ENCODE peak calls at places on chromosomes 4 and X, in six cellular contexts. Y, G, U, W, A and D are unnamed samples.
A peak's percentile ranks its signal among the peaks of the same experiment; 100 is the strongest.

GRCh38 chr4:168221298-168221697 is 97.3 kb downstream of the DDX60 start:
- DNase-seq in Y (no peak), G (no peak), U (peak; percentile 85), W (no peak), A (peak; percentile 68), D (no peak)

GRCh38 chr4:163251204-163251603 is 81.2 kb downstream of the NPY1R start:
- DNase-seq in Y (peak; percentile 56), G (peak; percentile 43), U (no peak), W (no peak), A (no peak), D (peak; percentile 55)

GRCh38 chrX:12709047-12709446 is 82.2 kb upstream of the PRPS2 start:
- DNase-seq in Y (peak; percentile 86), G (peak; percentile 41), U (no peak), W (no peak), A (no peak), D (no peak)

GRCh38 chrX:76029385-76029784 is 143.5 kb upstream of the PBDC1 start:
- DNase-seq in Y (no peak), G (no peak), U (no peak), W (no peak), A (no peak), D (no peak)

GRCh38 chrX:118536687-118537461 is 41.3 kb downstream of the DOCK11 start:
- DNase-seq in Y (peak; percentile 51), G (peak; percentile 20), U (peak; percentile 33), W (no peak), A (peak; percentile 42), D (peak; percentile 81)

GRCh38 chr4:95798003-95798402 is 41.9 kb upstream of the PDHA2 start:
- DNase-seq in Y (no peak), G (no peak), U (no peak), W (no peak), A (no peak), D (no peak)

GRCh38 chr4:147453561-147454141 is 27.2 kb upstream of the EDNRA start:
- DNase-seq in Y (no peak), G (no peak), U (peak; percentile 44), W (no peak), A (peak; percentile 44), D (no peak)

GRCh38 chrX:139702658-139703057 is 5.3 kb downstream of the MCF2 start:
- DNase-seq in Y (no peak), G (no peak), U (no peak), W (no peak), A (no peak), D (no peak)

GRCh38 chrX:21623778-21624501 is 34.2 kb downstream of the KLHL34 start:
- DNase-seq in Y (no peak), G (no peak), U (no peak), W (no peak), A (no peak), D (no peak)

GRCh38 chrX:54825716-54826428 is 18.3 kb downstream of the MAGED2 start:
- DNase-seq in Y (peak; percentile 69), G (no peak), U (peak; percentile 7), W (no peak), A (no peak), D (peak; percentile 64)

GRCh38 chr4:165656399-165656798 is 216.6 kb upstream of the TLL1 start:
- DNase-seq in Y (no peak), G (peak; percentile 52), U (no peak), W (peak; percentile 12), A (no peak), D (no peak)

GRCh38 chr4:152385551-152385950 is 150.3 kb downstream of the FBXW7 start:
- DNase-seq in Y (no peak), G (peak; percentile 3), U (peak; percentile 31), W (no peak), A (peak; percentile 33), D (peak; percentile 49)

GRCh38 chr4:27595956-27596355 is 735.3 kb downstream of the STIM2 start:
- DNase-seq in Y (no peak), G (no peak), U (no peak), W (no peak), A (no peak), D (no peak)

GRCh38 chrX:13341491-13342101 is 21.7 kb upstream of the ATXN3L start:
- DNase-seq in Y (no peak), G (no peak), U (peak; percentile 47), W (no peak), A (no peak), D (peak; percentile 45)

GRCh38 chr4:6390357-6390756 is 82.1 kb downstream of the PPP2R2C start:
- DNase-seq in Y (no peak), G (peak; percentile 65), U (no peak), W (no peak), A (no peak), D (no peak)

GRCh38 chr4:86549163-86549788 is 44.8 kb upstream of the PTPN13 start:
- DNase-seq in Y (no peak), G (no peak), U (peak; percentile 65), W (no peak), A (no peak), D (no peak)

GRCh38 chr4:151727365-151727764 is 33.4 kb downstream of the GATB start:
- DNase-seq in Y (no peak), G (no peak), U (peak; percentile 42), W (no peak), A (no peak), D (no peak)

GRCh38 chr4:152033621-152034020 is 272.8 kb upstream of the GATB start:
- DNase-seq in Y (no peak), G (no peak), U (peak; percentile 45), W (no peak), A (no peak), D (no peak)

GRCh38 chrX:9677098-9677739 is 88.4 kb downstream of the GPR143 start:
- DNase-seq in Y (no peak), G (no peak), U (peak; percentile 64), W (no peak), A (no peak), D (no peak)

GRCh38 chr4:153589703-153590595 is 94.1 kb upstream of the TLR2 start:
- DNase-seq in Y (no peak), G (no peak), U (no peak), W (no peak), A (no peak), D (no peak)

GRCh38 chrX:119734897-119735339 is 23.5 kb upstream of the SOWAHD start:
- DNase-seq in Y (no peak), G (no peak), U (no peak), W (no peak), A (no peak), D (no peak)

DNA sequence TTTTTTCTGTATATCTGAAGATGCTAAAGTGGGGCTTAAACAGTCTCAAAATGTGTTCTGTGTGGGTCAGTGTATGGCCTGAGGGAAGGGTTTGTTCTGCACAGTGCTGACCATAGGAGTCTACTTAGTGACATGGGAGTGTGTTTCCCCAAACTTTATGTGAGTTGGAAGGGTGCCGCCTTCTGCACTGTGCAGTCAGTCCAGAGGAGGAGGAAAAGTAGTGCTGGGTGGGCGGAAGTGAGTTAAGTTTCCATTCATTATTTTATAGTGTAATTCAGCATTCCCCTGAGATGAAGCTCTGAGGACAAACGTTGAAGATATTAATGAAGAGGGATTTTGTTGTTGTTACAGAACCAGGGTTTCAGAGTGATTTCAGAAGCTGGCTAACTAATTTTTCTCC is 2.9 kb downstream of the CHST7 start:
- DNase-seq in Y (no peak), G (no peak), U (no peak), W (no peak), A (no peak), D (no peak)
- H3K9ac ChIP-seq in Y (no peak overlapping the region), G (no peak overlapping the region), U (no peak overlapping the region), W (no peak overlapping the region), A (peak overlapping the region; percentile 79), D (no peak overlapping the region)

GRCh38 chr4:1201851-1202525 is 29.6 kb upstream of the SPON2 start:
- DNase-seq in Y (peak; percentile 30), G (no peak), U (peak; percentile 95), W (no peak), A (peak; percentile 100), D (no peak)
- H3K9ac ChIP-seq in Y (no peak overlapping the region), G (no peak overlapping the region), U (peak overlapping the region; percentile 2), W (no peak overlapping the region), A (peak overlapping the region; percentile 82), D (peak overlapping the region; percentile 23)

GRCh38 chrX:33082371-33082770 is 129.0 kb downstream of the DMD start:
- DNase-seq in Y (no peak), G (no peak), U (no peak), W (no peak), A (no peak), D (no peak)
- H3K9ac ChIP-seq in Y (no peak overlapping the region), G (no peak overlapping the region), U (no peak overlapping the region), W (no peak overlapping the region), A (no peak overlapping the region), D (no peak overlapping the region)

GRCh38 chrX:49192722-49193328 is 6.7 kb upstream of the PRICKLE3 start:
- DNase-seq in Y (peak; percentile 77), G (peak; percentile 60), U (peak; percentile 25), W (no peak), A (peak; percentile 23), D (peak; percentile 77)

GRCh38 chrX:49188468-49189076 is 2.4 kb upstream of the PRICKLE3 start:
- DNase-seq in Y (no peak), G (no peak), U (no peak), W (no peak), A (no peak), D (no peak)

GRCh38 chrX:49193542-49193964 is 6.4 kb downstream of the SYP start:
- DNase-seq in Y (no peak), G (no peak), U (no peak), W (no peak), A (no peak), D (no peak)

GRCh38 chrX:49191033-49191871 is 5.1 kb upstream of the PRICKLE3 start:
- DNase-seq in Y (peak; percentile 95), G (peak; percentile 96), U (peak; percentile 100), W (peak; percentile 95), A (peak; percentile 99), D (peak; percentile 97)

DNA sequence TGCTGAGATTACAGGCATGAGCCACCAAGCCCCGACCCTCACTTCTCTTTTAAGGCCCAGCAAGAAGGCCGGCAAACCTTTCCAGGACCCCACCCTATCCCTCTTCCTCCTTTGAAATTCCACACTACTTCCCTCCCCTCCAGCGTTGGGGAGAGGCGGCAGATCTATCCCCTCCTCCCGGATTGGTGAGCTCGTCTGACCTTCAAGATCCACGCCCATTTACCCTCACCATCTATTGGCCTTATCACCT is 4.5 kb upstream of the PRICKLE3 start:
- DNase-seq in Y (no peak), G (no peak), U (no peak), W (no peak), A (no peak), D (no peak)
- H3K9ac ChIP-seq in Y (no peak overlapping the region), G (no peak overlapping the region), U (peak overlapping the region; percentile 48), W (no peak overlapping the region), A (peak overlapping the region; percentile 70), D (peak overlapping the region; percentile 73)

GRCh38 chr4:80007745-80008149 is 65.3 kb downstream of the ANTXR2 start:
- DNase-seq in Y (no peak), G (no peak), U (no peak), W (no peak), A (peak; percentile 47), D (no peak)
- H3K9ac ChIP-seq in Y (no peak overlapping the region), G (no peak overlapping the region), U (no peak overlapping the region), W (no peak overlapping the region), A (no peak overlapping the region), D (no peak overlapping the region)

DNA sequence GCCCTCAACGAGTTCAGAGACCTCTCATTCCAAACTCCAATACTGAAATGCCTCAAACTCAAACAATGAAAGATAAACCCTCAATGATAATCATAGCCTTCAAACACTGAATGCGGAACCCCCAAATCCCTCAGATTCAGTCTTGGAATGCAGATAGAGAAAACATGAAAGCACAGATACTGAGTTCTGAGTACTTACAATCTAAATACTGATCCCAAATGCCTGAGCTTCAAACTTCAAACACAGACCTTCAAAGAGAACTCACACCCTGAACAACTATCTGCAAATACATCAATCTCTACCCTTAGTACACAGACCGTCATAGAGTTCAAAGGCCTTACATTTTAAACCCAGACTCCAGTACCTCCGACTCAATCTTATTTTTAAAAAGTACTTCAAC is 16.9 kb upstream of the PAGE4 start:
- DNase-seq in Y (no peak), G (no peak), U (no peak), W (no peak), A (no peak), D (no peak)
- H3K9ac ChIP-seq in Y (no peak overlapping the region), G (no peak overlapping the region), U (no peak overlapping the region), W (no peak overlapping the region), A (no peak overlapping the region), D (no peak overlapping the region)